ENCODE peak calls at places on chromosomes 6 and 20, in eight cellular contexts. Q, N, C, M, V, A, O and X are unnamed samples.

GRCh38 chr6:6882593-6882992 is 225.2 kb upstream of the RREB1 start:
- DNase-seq in O (no peak), V (no peak), C (no peak), N (no peak), M (no peak), A (no peak), Q (no peak), X (no peak)

GRCh38 chr6:34015576-34015975 is 130.3 kb downstream of the GRM4 start:
- DNase-seq in M (no peak), V (no peak), C (peak), N (no peak), Q (no peak), A (no peak), O (no peak), X (no peak)

GRCh38 chr6:82953871-82954270 is 111.8 kb downstream of the UBE3D start:
- DNase-seq in O (no peak), A (no peak), M (no peak), Q (no peak), V (no peak), C (no peak), N (no peak), X (no peak)

GRCh38 chr6:90241229-90241873 is 55.3 kb downstream of the BACH2 start:
- DNase-seq in Q (peak), O (no peak), M (no peak), A (peak), V (no peak), N (no peak), C (peak), X (no peak)

GRCh38 chr6:32819729-32820128 is 2.9 kb upstream of the HLA-DOB start:
- DNase-seq in O (no peak), A (no peak), Q (no peak), N (no peak), V (no peak), C (no peak), M (peak), X (peak)

GRCh38 chr6:78808356-78808891 is 58.9 kb upstream of the IRAK1BP1 start:
- DNase-seq in O (no peak), Q (no peak), C (no peak), V (no peak), A (no peak), N (no peak), M (no peak), X (no peak)

GRCh38 chr6:44452725-44453124 is 65.2 kb downstream of the CDC5L start:
- DNase-seq in M (peak), Q (no peak), O (no peak), V (no peak), A (no peak), N (no peak), C (no peak), X (peak)

GRCh38 chr20:3898639-3899038 is 9.5 kb downstream of the PANK2 start:
- DNase-seq in C (no peak), M (no peak), A (no peak), O (no peak), V (no peak), N (no peak), Q (no peak), X (no peak)